ENCODE peak calls at places on chromosome 2, in five cellular contexts. Z is fibroblast of mammary gland, I is fibroblast of the aortic adventitia, H is H9, C is GM23248. S is an unnamed sample.

GRCh38 chr2:135916232-135916631 is 40.0 kb upstream of the MCM6 start:
- DNase-seq in Z (peak), C (peak), I (peak), H (no peak), S (peak)

GRCh38 chr2:43133708-43134570 is 92.5 kb downstream of the ZFP36L2 start:
- DNase-seq in Z (no peak), H (no peak), I (no peak), C (no peak), S (no peak)

GRCh38 chr2:157596992-157597681 is 31.5 kb downstream of the ACVR1C start:
- DNase-seq in Z (peak), C (peak), I (peak), H (peak), S (peak)

GRCh38 chr2:235200216-235200615 is 248.4 kb downstream of the SH3BP4 start:
- DNase-seq in I (no peak), Z (no peak), C (no peak), H (no peak), S (no peak)

GRCh38 chr2:241842620-241843211 is 16.0 kb downstream of the PDCD1 start:
- DNase-seq in H (peak), C (no peak), I (no peak), Z (no peak), S (peak)

GRCh38 chr2:210421916-210422315 is 54.6 kb downstream of the LANCL1 start:
- DNase-seq in C (peak), Z (peak), H (no peak), I (peak), S (peak)

GRCh38 chr2:199988176-199988575 is 32.8 kb downstream of the MAIP1 start:
- DNase-seq in Z (peak), C (no peak), H (no peak), I (peak), S (no peak)

GRCh38 chr2:102788880-102789250 is 27.0 kb downstream of the TMEM182 start:
- DNase-seq in H (no peak), C (no peak), I (no peak), Z (no peak), S (no peak)

GRCh38 chr2:96951125-96951654 is 35.2 kb downstream of the FAM178B start:
- DNase-seq in H (peak), Z (peak), I (peak), C (peak), S (peak)

GRCh38 chr2:111119847-111120252 is 864 bp upstream of the BCL2L11 start:
- DNase-seq in H (no peak), I (no peak), Z (no peak), C (no peak), S (no peak)

GRCh38 chr2:233857511-233858118 is 3.3 kb upstream of the HJURP start:
- DNase-seq in Z (peak), I (no peak), H (peak), C (peak), S (peak)

GRCh38 chr2:8821276-8822217 is 15.9 kb downstream of the KIDINS220 start:
- DNase-seq in I (peak), H (no peak), C (peak), Z (peak), S (peak)

GRCh38 chr2:159090514-159091201 is 122.2 kb downstream of the TANC1 start:
- DNase-seq in H (no peak), Z (peak), I (peak), C (peak), S (peak)

S was measured in AG20443.